ENCODE peak calls at places on chromosome 7, in nine cellular contexts. H is AG08396; L is lung; C is HT-29; G is Daoy; F is C1 segment of cervical spinal cord; U is activated naive CD4-positive, alpha-beta T cell treated with anti-CD3 and anti-CD28 coated beads for 36 hours; X is progenitor cell of endocrine pancreas; N is effector memory CD8-positive, alpha-beta T cell. M is an unnamed sample.

GRCh38 chr7:87600130-87601124 is at the start of gene ABCB1:
- DNase-seq in C (peak), G (peak), L (peak), X (peak), H (peak), U (peak), F (no peak), N (peak), M (peak)

GRCh38 chr7:1033546-1034145 is 10.7 kb upstream of the GPR146 start:
- DNase-seq in H (no peak), L (no peak), F (no peak), X (no peak), U (no peak), C (no peak), G (no peak), N (peak), M (no peak)

GRCh38 chr7:78412216-78412858 is 613.8 kb downstream of the PHTF2 start:
- DNase-seq in H (no peak), L (no peak), N (no peak), C (no peak), U (no peak), F (no peak), G (no peak), X (no peak), M (no peak)

GRCh38 chr7:2248984-2249694 is 7.1 kb downstream of the NUDT1 start:
- DNase-seq in F (peak), U (peak), G (peak), X (no peak), N (no peak), H (peak), C (peak), L (peak), M (peak)

GRCh38 chr7:75055830-75056431 is 17.7 kb downstream of the RCC1L start:
- DNase-seq in G (no peak), U (no peak), N (no peak), L (no peak), C (no peak), H (no peak), F (no peak), X (no peak), M (no peak)

GRCh38 chr7:90320801-90321494 is at the start of gene FAM237B:
- DNase-seq in L (no peak), H (peak), G (peak), X (peak), C (no peak), N (no peak), F (no peak), U (no peak), M (no peak)

GRCh38 chr7:94303736-94304135 is 91.0 kb upstream of the COL1A2 start:
- DNase-seq in H (peak), N (no peak), X (no peak), F (no peak), L (no peak), G (peak), U (no peak), C (no peak), M (peak)

GRCh38 chr7:101953248-101953819 is 135.9 kb downstream of the CUX1 start:
- DNase-seq in C (no peak), N (no peak), G (peak), H (peak), L (no peak), F (no peak), X (no peak), U (peak), M (no peak)

GRCh38 chr7:8035647-8036518 is 67.3 kb downstream of the GLCCI1 start:
- DNase-seq in U (no peak), H (peak), N (no peak), L (no peak), X (no peak), G (peak), C (peak), F (no peak), M (peak)

GRCh38 chr7:47571355-47572100 is 10.4 kb downstream of the TNS3 start:
- DNase-seq in X (no peak), N (no peak), U (no peak), G (peak), L (peak), F (peak), H (peak), C (peak), M (peak)

GRCh38 chr7:117229350-117229749 is 93.5 kb downstream of the WNT2 start:
- DNase-seq in G (no peak), L (no peak), N (no peak), F (no peak), X (no peak), C (no peak), H (peak), U (no peak), M (no peak)

GRCh38 chr7:169854-170172 is 22.6 kb upstream of the FAM20C start:
- DNase-seq in C (no peak), H (no peak), U (no peak), N (no peak), L (no peak), F (no peak), G (no peak), X (no peak), M (no peak)

GRCh38 chr7:84073476-84073875 is 121.1 kb downstream of the SEMA3A start:
- DNase-seq in L (no peak), U (no peak), G (no peak), F (no peak), N (no peak), H (no peak), C (no peak), X (no peak), M (no peak)